ENCODE peak calls at places on chromosome 10, in five cellular contexts. I is AG10803, D is H9, E is osteocyte, R is MM.1S. N is an unnamed sample.

GRCh38 chr10:2950546-2950945 is 116.8 kb upstream of the PFKP start:
- DNase-seq in I (no peak), D (no peak), E (no peak), R (no peak), N (no peak)

GRCh38 chr10:70578371-70578947 is 24.1 kb downstream of the PRF1 start:
- DNase-seq in I (peak; percentile 12), D (no peak), E (no peak), R (peak; percentile 96), N (no peak)

GRCh38 chr10:50325449-50326188 is 74.3 kb upstream of the ASAH2 start:
- DNase-seq in I (peak; percentile 97), D (no peak), E (no peak), R (peak; percentile 75), N (no peak)

GRCh38 chr10:36178616-36179015 is 536.5 kb upstream of the FZD8 start:
- DNase-seq in I (no peak), D (no peak), E (no peak), R (no peak), N (no peak)

GRCh38 chr10:110167149-110167548 is 40.3 kb upstream of the MXI1 start:
- DNase-seq in I (no peak), D (peak; percentile 2), E (peak; percentile 46), R (no peak), N (no peak)

GRCh38 chr10:91313-91712 is 42.2 kb upstream of the TUBB8 start:
- DNase-seq in I (no peak), D (no peak), E (no peak), R (no peak), N (no peak)

GRCh38 chr10:71314028-71314693 is 4.9 kb upstream of the SLC29A3 start:
- DNase-seq in I (peak; percentile 34), D (peak; percentile 66), E (no peak), R (peak; percentile 44), N (peak; percentile 29)

GRCh38 chr10:19817251-19818046 is 1.2 kb downstream of the PLXDC2 start:
- DNase-seq in I (no peak), D (peak; percentile 73), E (no peak), R (peak; percentile 24), N (no peak)

GRCh38 chr10:89632824-89633223 is 12.2 kb downstream of the PANK1 start:
- DNase-seq in I (no peak), D (no peak), E (no peak), R (no peak), N (no peak)

GRCh38 chr10:114320249-114321116 is 81.4 kb downstream of the VWA2 start:
- DNase-seq in I (no peak), D (peak; percentile 54), E (no peak), R (no peak), N (no peak)

GRCh38 chr10:86363184-86363832 is 3.3 kb downstream of the GRID1 start:
- DNase-seq in I (no peak), D (peak; percentile 71), E (no peak), R (no peak), N (no peak)

GRCh38 chr10:132168571-132169030 is 18.1 kb upstream of the DPYSL4 start:
- DNase-seq in I (no peak), D (no peak), E (no peak), R (no peak), N (no peak)

GRCh38 chr10:33001908-33002492 is 44.0 kb upstream of the ITGB1 start:
- DNase-seq in I (no peak), D (no peak), E (no peak), R (no peak), N (no peak)

GRCh38 chr10:113316506-113316905 is 236.3 kb upstream of the HABP2 start:
- DNase-seq in I (no peak), D (no peak), E (no peak), R (no peak), N (no peak)

GRCh38 chr10:69730251-69731156 is 71.2 kb upstream of the COL13A1 start:
- DNase-seq in I (peak; percentile 43), D (no peak), E (no peak), R (no peak), N (no peak)

GRCh38 chr10:14757996-14758395 is 16.7 kb downstream of the FAM107B start:
- DNase-seq in I (no peak), D (no peak), E (no peak), R (no peak), N (no peak)

GRCh38 chr10:103416436-103417147 is 20.2 kb downstream of the PDCD11 start:
- DNase-seq in I (peak; percentile 71), D (no peak), E (no peak), R (peak; percentile 69), N (peak; percentile 20)

GRCh38 chr10:132186488-132187413 is at the start of gene DPYSL4:
- DNase-seq in I (peak; percentile 5), D (no peak), E (no peak), R (no peak), N (no peak)

GRCh38 chr10:56346845-56347415 is 14.1 kb downstream of the ZWINT start:
- DNase-seq in I (no peak), D (no peak), E (no peak), R (no peak), N (no peak)

GRCh38 chr10:56351909-56352630 is 9.0 kb downstream of the ZWINT start:
- DNase-seq in I (no peak), D (peak; percentile 35), E (no peak), R (no peak), N (no peak)

GRCh38 chr10:56348101-56348500 is 13.0 kb downstream of the ZWINT start:
- DNase-seq in I (no peak), D (no peak), E (no peak), R (no peak), N (no peak)

GRCh38 chr10:56349611-56350010 is 11.4 kb downstream of the ZWINT start:
- DNase-seq in I (no peak), D (no peak), E (no peak), R (no peak), N (no peak)
- TF ChIP-seq CTCF in I (no peak), D (peak; percentile 17), E (no peak), R (peak; percentile 22), N (no peak)

GRCh38 chr10:24375510-24375909 is 166.6 kb downstream of the KIAA1217 start:
- DNase-seq in I (no peak), D (no peak), E (no peak), R (no peak), N (no peak)

GRCh38 chr10:24376731-24377130 is 167.8 kb downstream of the KIAA1217 start:
- DNase-seq in I (no peak), D (no peak), E (no peak), R (no peak), N (no peak)

GRCh38 chr10:24374134-24374915 is 165.4 kb downstream of the KIAA1217 start:
- DNase-seq in I (peak; percentile 84), D (no peak), E (no peak), R (no peak), N (no peak)

GRCh38 chr10:24367688-24368087 is 158.8 kb downstream of the KIAA1217 start:
- DNase-seq in I (no peak), D (no peak), E (no peak), R (no peak), N (no peak)

DNA sequence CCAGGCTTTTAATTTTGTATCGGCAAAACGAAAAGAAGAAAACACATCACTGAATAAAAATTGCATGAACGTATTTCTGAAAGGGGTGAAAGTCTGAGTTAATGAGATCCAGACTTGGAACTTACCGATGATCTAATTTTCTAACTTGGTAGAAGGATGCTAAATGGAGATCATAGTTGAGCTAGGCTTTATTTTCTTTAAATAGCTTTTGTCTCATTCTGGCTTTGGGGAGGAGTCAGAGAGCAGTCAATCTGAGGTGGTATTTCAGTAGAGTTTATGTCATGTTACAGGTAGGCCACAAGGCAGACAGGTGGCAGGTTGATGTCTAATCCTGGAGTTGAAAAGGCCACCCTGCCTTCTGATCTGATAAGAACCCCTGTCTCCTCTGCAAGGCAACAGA is 161.9 kb downstream of the KIAA1217 start:
- DNase-seq in I (no peak), D (no peak), E (no peak), R (peak; percentile 14), N (no peak)
- TF ChIP-seq CTCF in I (no peak), D (no peak), E (no peak), R (peak; percentile 22), N (no peak)

GRCh38 chr10:13099144-13099665 is 758 bp upstream of the OPTN start:
- DNase-seq in I (peak; percentile 74), D (peak; percentile 88), E (no peak), R (peak; percentile 68), N (no peak)
- TF ChIP-seq CTCF in I (peak; percentile 77), D (peak; percentile 62), E (peak; percentile 35), R (no peak), N (no peak)

GRCh38 chr10:63825766-63826165 is 304.6 kb downstream of the REEP3 start:
- DNase-seq in I (no peak), D (no peak), E (no peak), R (no peak), N (no peak)

GRCh38 chr10:63825111-63825510 is 303.9 kb downstream of the REEP3 start:
- DNase-seq in I (peak; percentile 16), D (no peak), E (no peak), R (no peak), N (no peak)

GRCh38 chr10:63822496-63822895 is 301.3 kb downstream of the REEP3 start:
- DNase-seq in I (no peak), D (no peak), E (no peak), R (no peak), N (no peak)

DNA sequence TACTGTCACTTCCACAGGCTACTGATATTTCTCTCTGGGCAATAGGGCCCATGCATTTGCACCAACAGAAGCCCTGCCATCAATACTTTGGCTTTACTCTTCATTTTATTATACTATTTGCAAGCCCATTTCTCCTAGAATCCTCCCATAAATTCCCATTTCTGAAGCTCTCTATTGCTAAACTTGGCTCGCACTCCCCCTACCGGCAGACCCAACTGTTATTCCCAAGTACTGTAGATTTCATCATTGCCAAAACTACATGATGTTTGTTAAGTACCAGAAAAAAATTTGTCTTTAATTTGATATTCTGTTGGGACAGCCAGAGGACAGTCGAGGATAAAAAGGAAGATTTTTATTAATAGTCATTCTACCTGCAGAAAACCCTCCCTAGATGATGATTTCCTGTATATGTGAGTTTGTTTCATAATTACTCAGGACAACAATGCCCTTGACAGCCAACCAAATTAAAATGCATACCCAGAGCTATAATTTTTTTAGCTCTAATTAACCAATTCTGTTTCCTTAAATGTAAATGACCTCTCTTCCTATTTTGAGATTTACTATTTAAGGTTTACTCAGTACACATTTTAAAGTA is 298.6 kb downstream of the REEP3 start:
- DNase-seq in I (peak; percentile 78), D (peak; percentile 55), E (peak; percentile 90), R (peak; percentile 16), N (no peak)
- TF ChIP-seq CTCF in I (peak; percentile 92), D (peak; percentile 88), E (peak; percentile 87), R (peak; percentile 72), N (no peak)

DNA sequence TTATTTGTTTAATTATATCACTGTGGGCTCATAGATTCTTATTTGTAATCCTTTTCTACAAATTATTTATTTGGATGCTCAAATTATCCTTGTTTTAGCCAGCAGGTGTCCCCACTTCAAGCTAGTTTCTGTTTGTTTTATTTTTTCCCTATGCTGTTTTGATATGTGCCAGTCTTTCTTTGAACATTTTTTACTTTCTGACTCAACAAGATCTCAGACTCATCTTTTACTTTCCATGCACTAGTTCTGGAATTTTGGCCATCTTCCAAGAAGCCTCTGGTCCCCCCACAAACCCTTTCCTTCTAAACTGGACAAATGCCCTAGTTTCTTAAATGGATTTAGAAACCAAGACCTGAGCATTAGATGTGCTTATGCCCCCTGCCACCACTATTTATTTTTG is 11.5 kb upstream of the MRPS16 start:
- DNase-seq in I (peak; percentile 34), D (no peak), E (no peak), R (peak; percentile 17), N (no peak)
- TF ChIP-seq CTCF in I (peak; percentile 64), D (peak; percentile 66), E (peak; percentile 62), R (peak; percentile 64), N (no peak)

GRCh38 chr10:83607959-83608745 is 531.2 kb upstream of the GHITM start:
- DNase-seq in I (peak; percentile 1), D (no peak), E (no peak), R (no peak), N (no peak)
- TF ChIP-seq CTCF in I (no peak), D (no peak), E (no peak), R (no peak), N (no peak)

GRCh38 chr10:47257396-47258120 is 42.4 kb upstream of the GDF10 start:
- DNase-seq in I (peak; percentile 52), D (no peak), E (peak; percentile 42), R (peak; percentile 54), N (no peak)
- TF ChIP-seq CTCF in I (no peak), D (no peak), E (no peak), R (no peak), N (no peak)

N was measured in activated B cell treated with CpG ODN at 0.5 μM for 24 hours.